ENCODE peak calls at places on chromosomes 5 and 9, in six cellular contexts. One of them, this sample, is unnamed.

GRCh38 chr5:131281133-131281867 is 17.4 kb downstream of the CDC42SE2 start:
- DNase-seq in spleen: no peak
- DNase-seq in A549: no peak
- DNase-seq in HCT116: no peak
- DNase-seq in breast epithelium: no peak
- DNase-seq in IMR-90: peak
- DNase-seq in this sample: no peak

GRCh38 chr5:150261231-150261630 is 28.3 kb downstream of the CAMK2A start:
- DNase-seq in breast epithelium: no peak
- DNase-seq in IMR-90: peak
- DNase-seq in A549: no peak
- DNase-seq in spleen: no peak
- DNase-seq in HCT116: no peak
- DNase-seq in this sample: no peak

GRCh38 chr5:88952996-88953643 is 70.1 kb upstream of the MEF2C start:
- DNase-seq in A549: no peak
- DNase-seq in HCT116: no peak
- DNase-seq in breast epithelium: no peak
- DNase-seq in IMR-90: no peak
- DNase-seq in spleen: no peak
- DNase-seq in this sample: no peak

GRCh38 chr5:54443264-54443663 is 12.2 kb upstream of the HSPB3 start:
- DNase-seq in HCT116: peak
- DNase-seq in breast epithelium: no peak
- DNase-seq in A549: peak
- DNase-seq in spleen: no peak
- DNase-seq in IMR-90: peak
- DNase-seq in this sample: peak

GRCh38 chr9:136153381-136154065 is 34.8 kb upstream of the TMEM250 start:
- DNase-seq in IMR-90: no peak
- DNase-seq in A549: no peak
- DNase-seq in spleen: no peak
- DNase-seq in HCT116: no peak
- DNase-seq in breast epithelium: no peak
- DNase-seq in this sample: no peak

GRCh38 chr9:4137234-4137633 is 162.6 kb downstream of the GLIS3 start:
- DNase-seq in A549: peak
- DNase-seq in IMR-90: peak
- DNase-seq in HCT116: peak
- DNase-seq in spleen: no peak
- DNase-seq in breast epithelium: no peak
- DNase-seq in this sample: peak

GRCh38 chr9:125472926-125473701 is 211.5 kb downstream of the GAPVD1 start:
- DNase-seq in breast epithelium: no peak
- DNase-seq in HCT116: no peak
- DNase-seq in spleen: no peak
- DNase-seq in IMR-90: peak
- DNase-seq in A549: no peak
- DNase-seq in this sample: peak

GRCh38 chr9:16729656-16730055 is 140.8 kb downstream of the BNC2 start:
- DNase-seq in IMR-90: peak
- DNase-seq in breast epithelium: no peak
- DNase-seq in A549: no peak
- DNase-seq in spleen: no peak
- DNase-seq in HCT116: no peak
- DNase-seq in this sample: no peak

GRCh38 chr5:162393555-162393954 is 326.0 kb downstream of the GABRG2 start:
- DNase-seq in breast epithelium: no peak
- DNase-seq in spleen: no peak
- DNase-seq in IMR-90: no peak
- DNase-seq in A549: no peak
- DNase-seq in HCT116: no peak
- DNase-seq in this sample: no peak

GRCh38 chr5:83253731-83254130 is 176.4 kb downstream of the XRCC4 start:
- DNase-seq in A549: no peak
- DNase-seq in breast epithelium: no peak
- DNase-seq in HCT116: no peak
- DNase-seq in spleen: no peak
- DNase-seq in IMR-90: no peak
- DNase-seq in this sample: no peak

GRCh38 chr9:95031711-95032461 is 285.6 kb downstream of the FANCC start:
- DNase-seq in A549: no peak
- DNase-seq in IMR-90: no peak
- DNase-seq in spleen: no peak
- DNase-seq in HCT116: no peak
- DNase-seq in breast epithelium: no peak
- DNase-seq in this sample: no peak

GRCh38 chr9:95268681-95269080 is 48.8 kb downstream of the FANCC start:
- DNase-seq in A549: peak
- DNase-seq in spleen: no peak
- DNase-seq in IMR-90: peak
- DNase-seq in breast epithelium: no peak
- DNase-seq in HCT116: peak
- DNase-seq in this sample: peak

GRCh38 chr5:66897355-66897754 is 299.2 kb downstream of the CD180 start:
- DNase-seq in HCT116: no peak
- DNase-seq in IMR-90: no peak
- DNase-seq in A549: no peak
- DNase-seq in breast epithelium: no peak
- DNase-seq in spleen: no peak
- DNase-seq in this sample: no peak

GRCh38 chr5:52989781-52990530 is 804 bp downstream of the ITGA2 start:
- DNase-seq in A549: peak
- DNase-seq in IMR-90: peak
- DNase-seq in HCT116: peak
- DNase-seq in breast epithelium: peak
- DNase-seq in spleen: peak
- DNase-seq in this sample: peak

GRCh38 chr9:29393064-29393463 is 1819.8 kb upstream of the C9orf72 start:
- DNase-seq in A549: no peak
- DNase-seq in spleen: no peak
- DNase-seq in breast epithelium: no peak
- DNase-seq in IMR-90: no peak
- DNase-seq in HCT116: no peak
- DNase-seq in this sample: no peak

GRCh38 chr9:134641989-134642384 is 384 bp downstream of the COL5A1 start:
- DNase-seq in HCT116: no peak
- DNase-seq in A549: no peak
- DNase-seq in IMR-90: no peak
- DNase-seq in breast epithelium: no peak
- DNase-seq in spleen: no peak
- DNase-seq in this sample: no peak

GRCh38 chr5:57175586-57175985 is 1.7 kb downstream of the GPBP1 start:
- DNase-seq in spleen: no peak
- DNase-seq in IMR-90: no peak
- DNase-seq in A549: no peak
- DNase-seq in HCT116: no peak
- DNase-seq in breast epithelium: no peak
- DNase-seq in this sample: peak

GRCh38 chr5:78816143-78816765 is 167.7 kb upstream of the LHFPL2 start:
- DNase-seq in breast epithelium: no peak
- DNase-seq in HCT116: no peak
- DNase-seq in IMR-90: peak
- DNase-seq in A549: no peak
- DNase-seq in spleen: no peak
- DNase-seq in this sample: no peak

GRCh38 chr5:135008981-135009735 is 24.9 kb downstream of the PITX1 start:
- DNase-seq in spleen: peak
- DNase-seq in HCT116: no peak
- DNase-seq in breast epithelium: no peak
- DNase-seq in IMR-90: no peak
- DNase-seq in A549: no peak
- DNase-seq in this sample: no peak

GRCh38 chr5:123089572-123089970 is 530 bp downstream of the PRDM6 start:
- DNase-seq in spleen: no peak
- DNase-seq in IMR-90: peak
- DNase-seq in breast epithelium: no peak
- DNase-seq in A549: no peak
- DNase-seq in HCT116: no peak
- DNase-seq in this sample: peak

GRCh38 chr5:149419532-149420485 is 40.7 kb upstream of the IL17B start:
- DNase-seq in A549: no peak
- DNase-seq in HCT116: no peak
- DNase-seq in IMR-90: no peak
- DNase-seq in spleen: no peak
- DNase-seq in breast epithelium: no peak
- DNase-seq in this sample: no peak

GRCh38 chr9:121354770-121355169 is 15.3 kb downstream of the STOM start:
- DNase-seq in spleen: no peak
- DNase-seq in HCT116: no peak
- DNase-seq in IMR-90: peak
- DNase-seq in breast epithelium: no peak
- DNase-seq in A549: no peak
- DNase-seq in this sample: no peak

GRCh38 chr5:83577036-83577636 is 105.6 kb downstream of the VCAN start:
- DNase-seq in HCT116: peak
- DNase-seq in A549: peak
- DNase-seq in IMR-90: peak
- DNase-seq in breast epithelium: no peak
- DNase-seq in spleen: no peak
- DNase-seq in this sample: peak

GRCh38 chr9:78189461-78189860 is 46.4 kb upstream of the CEP78 start:
- DNase-seq in A549: no peak
- DNase-seq in IMR-90: no peak
- DNase-seq in breast epithelium: no peak
- DNase-seq in spleen: no peak
- DNase-seq in HCT116: no peak
- DNase-seq in this sample: no peak

GRCh38 chr9:88007291-88007650 is 32.9 kb upstream of the CDK20 start:
- DNase-seq in HCT116: no peak
- DNase-seq in breast epithelium: no peak
- DNase-seq in A549: no peak
- DNase-seq in spleen: no peak
- DNase-seq in IMR-90: no peak
- DNase-seq in this sample: no peak

GRCh38 chr5:54894957-54895815 is 90.2 kb downstream of the ESM1 start:
- DNase-seq in breast epithelium: no peak
- DNase-seq in A549: no peak
- DNase-seq in spleen: no peak
- DNase-seq in IMR-90: peak
- DNase-seq in HCT116: no peak
- DNase-seq in this sample: no peak

GRCh38 chr5:95826949-95827595 is 4.5 kb upstream of the GLRX start:
- DNase-seq in spleen: no peak
- DNase-seq in IMR-90: no peak
- DNase-seq in breast epithelium: no peak
- DNase-seq in A549: no peak
- DNase-seq in HCT116: no peak
- DNase-seq in this sample: no peak
- TF ChIP-seq POLR2A in spleen: no peak
- TF ChIP-seq POLR2A in IMR-90: no peak
- TF ChIP-seq POLR2A in breast epithelium: no peak
- TF ChIP-seq POLR2A in A549: no peak
- TF ChIP-seq POLR2A in HCT116: no peak
- TF ChIP-seq POLR2A in this sample: no peak

DNA sequence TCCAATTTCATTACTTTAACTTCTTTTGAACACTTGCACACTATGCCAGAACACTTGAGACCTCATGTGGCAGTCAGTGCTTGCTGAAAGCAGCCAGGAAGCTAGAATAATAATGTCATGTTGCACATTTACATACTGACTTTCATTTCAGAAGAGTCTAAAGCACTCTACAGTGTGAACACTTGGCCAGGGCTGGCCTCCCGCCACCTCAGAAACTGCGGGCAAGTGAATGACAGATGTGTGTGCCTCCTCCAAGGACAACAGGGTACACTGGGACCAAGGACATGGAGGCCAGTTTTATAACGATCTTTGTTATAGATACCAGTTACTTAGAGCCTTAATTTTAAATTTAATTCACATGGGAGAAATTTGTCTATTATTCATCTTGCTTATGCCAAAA is 97.4 kb downstream of the SLF1 start:
- DNase-seq in spleen: no peak
- DNase-seq in A549: no peak
- DNase-seq in IMR-90: no peak
- DNase-seq in HCT116: no peak
- DNase-seq in breast epithelium: no peak
- DNase-seq in this sample: no peak
- TF ChIP-seq POLR2A in spleen: no peak
- TF ChIP-seq POLR2A in A549: no peak
- TF ChIP-seq POLR2A in IMR-90: no peak
- TF ChIP-seq POLR2A in HCT116: no peak
- TF ChIP-seq POLR2A in breast epithelium: no peak
- TF ChIP-seq POLR2A in this sample: no peak

DNA sequence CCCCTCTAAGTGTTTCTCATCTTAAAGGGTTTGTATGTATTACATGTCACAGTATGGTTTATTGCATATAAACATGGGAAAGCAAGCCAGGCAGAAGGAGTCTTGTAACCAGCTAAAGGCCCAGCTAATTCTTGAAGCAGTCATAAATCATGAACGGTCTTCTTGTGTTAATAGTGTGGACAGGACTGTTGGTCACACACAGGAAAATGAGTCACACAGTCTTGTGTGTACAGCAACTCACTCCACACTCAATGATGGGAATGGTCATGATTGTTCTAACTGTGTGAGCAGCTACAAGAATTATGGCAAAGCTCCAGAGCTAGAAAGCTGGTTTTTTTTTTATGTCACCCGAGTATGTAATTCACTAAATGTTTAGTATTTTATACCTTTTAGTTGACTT is 123.9 kb downstream of the GHR start:
- DNase-seq in HCT116: no peak
- DNase-seq in IMR-90: peak
- DNase-seq in breast epithelium: no peak
- DNase-seq in A549: no peak
- DNase-seq in spleen: no peak
- DNase-seq in this sample: peak
- TF ChIP-seq POLR2A in HCT116: no peak
- TF ChIP-seq POLR2A in IMR-90: no peak
- TF ChIP-seq POLR2A in breast epithelium: no peak
- TF ChIP-seq POLR2A in A549: no peak
- TF ChIP-seq POLR2A in spleen: no peak
- TF ChIP-seq POLR2A in this sample: no peak

GRCh38 chr9:34633166-34633565 is 4.3 kb upstream of the ARID3C start:
- DNase-seq in A549: no peak
- DNase-seq in HCT116: no peak
- DNase-seq in spleen: no peak
- DNase-seq in breast epithelium: no peak
- DNase-seq in IMR-90: no peak
- DNase-seq in this sample: no peak

GRCh38 chr9:34630402-34631154 is 1.7 kb upstream of the ARID3C start:
- DNase-seq in spleen: no peak
- DNase-seq in breast epithelium: no peak
- DNase-seq in IMR-90: no peak
- DNase-seq in A549: no peak
- DNase-seq in HCT116: no peak
- DNase-seq in this sample: no peak

GRCh38 chr9:34628656-34629491 is at the start of gene ARID3C:
- DNase-seq in breast epithelium: no peak
- DNase-seq in A549: no peak
- DNase-seq in HCT116: no peak
- DNase-seq in spleen: no peak
- DNase-seq in IMR-90: no peak
- DNase-seq in this sample: no peak

GRCh38 chr9:34627716-34628655 is 880 bp downstream of the ARID3C start:
- DNase-seq in HCT116: no peak
- DNase-seq in IMR-90: no peak
- DNase-seq in A549: no peak
- DNase-seq in spleen: no peak
- DNase-seq in breast epithelium: no peak
- DNase-seq in this sample: no peak

GRCh38 chr9:34629492-34629809 is 585 bp upstream of the ARID3C start:
- DNase-seq in spleen: no peak
- DNase-seq in IMR-90: no peak
- DNase-seq in breast epithelium: no peak
- DNase-seq in HCT116: no peak
- DNase-seq in A549: no peak
- DNase-seq in this sample: no peak
- TF ChIP-seq POLR2A in spleen: no peak
- TF ChIP-seq POLR2A in IMR-90: no peak
- TF ChIP-seq POLR2A in breast epithelium: no peak
- TF ChIP-seq POLR2A in HCT116: no peak
- TF ChIP-seq POLR2A in A549: no peak
- TF ChIP-seq POLR2A in this sample: no peak

This sample was measured in endothelial cell of umbilical vein.